ENCODE peak calls at places on chromosomes 3 and 15, in four cellular contexts. O, R, Y and M are unnamed samples.

GRCh38 chr15:61083781-61084134 is 145.3 kb downstream of the RORA start:
- DNase-seq in O (no peak), R (no peak), Y (no peak), M (no peak)

GRCh38 chr15:90270502-90271150 is 5.2 kb downstream of the NGRN start:
- DNase-seq in O (no peak), R (no peak), Y (no peak), M (peak)

GRCh38 chr3:49025793-49026520 is 3.2 kb downstream of the IMPDH2 start:
- DNase-seq in O (no peak), R (no peak), Y (no peak), M (no peak)

GRCh38 chr3:100047455-100048141 is 66.7 kb downstream of the FILIP1L start:
- DNase-seq in O (peak), R (peak), Y (no peak), M (no peak)

GRCh38 chr3:46908986-46909534 is 31.5 kb downstream of the PTH1R start:
- DNase-seq in O (no peak), R (no peak), Y (no peak), M (no peak)

GRCh38 chr3:127224118-127224517 is 31.2 kb downstream of the PRR23E start:
- DNase-seq in O (no peak), R (no peak), Y (no peak), M (no peak)

GRCh38 chr15:25832158-25832557 is 31.0 kb downstream of the ATP10A start:
- DNase-seq in O (no peak), R (no peak), Y (no peak), M (no peak)

GRCh38 chr15:68190048-68190447 is 15.1 kb downstream of the CALML4 start:
- DNase-seq in O (no peak), R (no peak), Y (no peak), M (no peak)

GRCh38 chr3:77967621-77968020 is 927.7 kb downstream of the ROBO2 start:
- DNase-seq in O (no peak), R (no peak), Y (no peak), M (no peak)

GRCh38 chr3:5186854-5187151 is 704 bp upstream of the EDEM1 start:
- DNase-seq in O (no peak), R (peak), Y (no peak), M (no peak)

GRCh38 chr3:99013794-99014315 is 112.4 kb upstream of the DCBLD2 start:
- DNase-seq in O (no peak), R (no peak), Y (no peak), M (no peak)

DNA sequence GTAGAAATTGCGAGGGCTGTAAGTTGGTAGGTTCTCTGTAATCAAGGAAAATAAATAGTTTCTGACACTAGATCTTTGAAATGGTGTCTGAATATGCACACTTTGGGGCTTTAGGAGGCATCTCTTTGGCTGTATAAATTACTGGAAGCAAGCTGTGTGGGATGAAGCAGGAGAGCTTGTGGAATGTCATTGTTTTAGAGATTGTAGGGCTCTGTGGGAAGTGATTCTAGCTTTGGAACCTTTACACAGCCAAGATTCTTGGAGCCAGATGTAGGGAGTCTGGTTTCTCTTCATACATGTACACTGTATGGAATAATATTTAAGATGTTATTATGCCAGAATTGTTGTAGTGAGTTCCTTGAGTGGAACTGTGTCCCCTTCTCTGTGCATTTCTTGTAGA is 262.5 kb downstream of the FEZF2 start:
- DNase-seq in O (no peak), R (no peak), Y (no peak), M (no peak)
- TF ChIP-seq POLR2AphosphoS5 in O (no peak), R (no peak), Y (no peak), M (no peak)

DNA sequence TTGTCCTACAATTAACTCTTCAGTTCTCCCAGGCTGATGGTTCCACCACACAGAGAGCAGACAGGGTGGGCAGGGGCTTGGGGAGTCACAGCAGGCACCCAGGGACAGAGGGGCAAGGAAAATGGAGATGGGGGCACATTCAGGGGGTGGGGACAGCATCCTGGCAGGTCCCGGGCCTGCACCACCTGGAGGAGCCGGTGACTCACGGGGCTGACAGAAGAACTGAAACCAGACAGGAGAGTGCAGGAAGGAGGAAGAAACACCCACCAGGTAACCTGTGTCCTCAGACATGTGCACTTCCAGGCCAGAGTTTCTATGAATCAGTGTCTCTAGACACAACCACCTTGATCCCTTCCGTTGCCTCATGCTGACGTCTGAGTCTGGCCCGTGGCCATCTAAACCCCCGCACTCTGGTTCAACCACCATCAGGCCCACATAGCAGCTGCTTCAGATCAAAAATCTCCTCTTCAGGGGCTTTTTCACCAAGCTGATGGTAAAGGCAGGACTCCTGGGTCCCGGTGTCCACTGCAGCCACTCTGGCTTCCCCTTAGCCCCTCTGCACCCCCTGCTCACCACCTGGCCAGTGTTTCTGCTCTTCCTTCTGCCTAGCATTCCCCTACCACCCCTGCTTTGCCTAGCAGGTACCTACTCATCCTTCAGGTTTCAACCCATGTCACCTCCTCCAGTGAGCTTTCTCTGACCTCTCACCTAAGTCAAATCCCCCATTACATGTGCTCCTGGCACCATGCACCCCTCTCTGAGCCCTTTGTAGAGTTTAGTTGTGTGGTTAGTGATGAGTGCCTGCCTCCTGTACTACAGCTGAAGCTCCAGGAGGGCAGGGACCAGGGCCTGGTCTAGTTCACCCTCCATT is 16.5 kb upstream of the CYP11A1 start:
- DNase-seq in O (peak), R (no peak), Y (peak), M (no peak)
- TF ChIP-seq POLR2AphosphoS5 in O (peak), R (no peak), Y (no peak), M (no peak)

GRCh38 chr3:3603351-3603750 is 195.9 kb upstream of the LRRN1 start:
- DNase-seq in O (no peak), R (no peak), Y (no peak), M (no peak)

GRCh38 chr3:3605181-3605580 is 194.1 kb upstream of the LRRN1 start:
- DNase-seq in O (no peak), R (no peak), Y (no peak), M (no peak)

GRCh38 chr3:3594986-3595385 is 204.2 kb upstream of the LRRN1 start:
- DNase-seq in O (no peak), R (no peak), Y (no peak), M (no peak)

GRCh38 chr3:3600665-3601340 is 198.4 kb upstream of the LRRN1 start:
- DNase-seq in O (no peak), R (no peak), Y (no peak), M (no peak)
- TF ChIP-seq POLR2AphosphoS5 in O (no peak), R (no peak), Y (no peak), M (no peak)

GRCh38 chr15:73265536-73266153 is 103.1 kb downstream of the HCN4 start:
- DNase-seq in O (peak), R (peak), Y (peak), M (no peak)
- TF ChIP-seq POLR2AphosphoS5 in O (no peak), R (no peak), Y (no peak), M (no peak)

GRCh38 chr3:65618599-65618998 is 420.1 kb downstream of the MAGI1 start:
- DNase-seq in O (no peak), R (no peak), Y (no peak), M (no peak)
- TF ChIP-seq POLR2AphosphoS5 in O (no peak), R (no peak), Y (no peak), M (no peak)